ENCODE peak calls at places on chromosomes 3 and 15, in six cellular contexts. H, S, D, O, Z and G are unnamed samples. For H3K4me1, the result is how much of the 10 kb centered on the place peaks cover.

GRCh38 chr3:152159328-152159727 is 109.4 kb upstream of the MBNL1 start:
- DNase-seq in H (no peak), S (no peak), D (no peak), O (no peak), Z (no peak), G (no peak)

GRCh38 chr15:26891448-26891881 is 24.6 kb downstream of the GABRA5 start:
- DNase-seq in H (no peak), S (peak), D (peak), O (peak), Z (peak), G (peak)

GRCh38 chr15:57332326-57332725 is 44.0 kb upstream of the CGNL1 start:
- DNase-seq in H (no peak), S (no peak), D (no peak), O (no peak), Z (no peak), G (no peak)

GRCh38 chr3:46440531-46441294 is 24.0 kb downstream of the LTF start:
- DNase-seq in H (peak), S (no peak), D (no peak), O (peak), Z (no peak), G (no peak)

GRCh38 chr15:73716417-73716816 is 32.2 kb downstream of the CD276 start:
- DNase-seq in H (no peak), S (no peak), D (no peak), O (no peak), Z (peak), G (peak)

GRCh38 chr3:39317571-39318169 is 11.8 kb upstream of the CCR8 start:
- DNase-seq in H (no peak), S (no peak), D (no peak), O (no peak), Z (no peak), G (no peak)

GRCh38 chr3:136604961-136605360 is 147.2 kb downstream of the STAG1 start:
- DNase-seq in H (no peak), S (no peak), D (no peak), O (no peak), Z (no peak), G (no peak)

GRCh38 chr3:127970966-127971592 is 56.0 kb downstream of the KBTBD12 start:
- DNase-seq in H (peak), S (peak), D (no peak), O (peak), Z (no peak), G (peak)

GRCh38 chr3:70702132-70702531 is 389.7 kb upstream of the MDFIC2 start:
- DNase-seq in H (no peak), S (no peak), D (no peak), O (no peak), Z (no peak), G (no peak)

GRCh38 chr3:140128217-140129137 is 193.5 kb downstream of the CLSTN2 start:
- DNase-seq in H (no peak), S (peak), D (no peak), O (peak), Z (peak), G (peak)

GRCh38 chr3:130258532-130258952 is 86.9 kb upstream of the COL6A5 start:
- DNase-seq in H (no peak), S (no peak), D (peak), O (no peak), Z (no peak), G (no peak)

GRCh38 chr15:75172168-75172841 is 29.4 kb upstream of the C15orf39 start:
- DNase-seq in H (no peak), S (no peak), D (no peak), O (no peak), Z (no peak), G (no peak)

GRCh38 chr3:178558637-178559036 is 22.4 kb downstream of the KCNMB2 start:
- DNase-seq in H (no peak), S (no peak), D (no peak), O (peak), Z (no peak), G (no peak)

GRCh38 chr3:126300761-126301481 is 56.3 kb downstream of the KLF15 start:
- DNase-seq in H (no peak), S (no peak), D (no peak), O (peak), Z (peak), G (no peak)

GRCh38 chr15:42577514-42578031 is 2.2 kb downstream of the STARD9 start:
- DNase-seq in H (no peak), S (no peak), D (no peak), O (no peak), Z (no peak), G (no peak)
- H3K4me3 ChIP-seq in H (no peak), S (no peak), D (no peak), O (no peak), Z (peak), G (no peak)

GRCh38 chr3:65479967-65480366 is 558.8 kb downstream of the MAGI1 start:
- DNase-seq in H (no peak), S (no peak), D (no peak), O (no peak), Z (no peak), G (no peak)
- H3K4me1 ChIP-seq in H (under half), S (under half), D (under half), O (half or more), Z (under half), G (under half)

GRCh38 chr3:101847328-101847727 is 2.0 kb upstream of the NFKBIZ start:
- DNase-seq in H (no peak), S (no peak), D (no peak), O (no peak), Z (no peak), G (no peak)

GRCh38 chr3:101848326-101848725 is 988 bp upstream of the NFKBIZ start:
- DNase-seq in H (no peak), S (no peak), D (no peak), O (no peak), Z (no peak), G (no peak)

GRCh38 chr3:101850327-101851048 is 1.2 kb downstream of the NFKBIZ start:
- DNase-seq in H (peak), S (no peak), D (no peak), O (no peak), Z (no peak), G (no peak)

GRCh38 chr3:101849714-101850326 is 506 bp downstream of the NFKBIZ start:
- DNase-seq in H (peak), S (peak), D (peak), O (peak), Z (peak), G (peak)

GRCh38 chr3:101848754-101849713 is at the start of gene NFKBIZ:
- DNase-seq in H (peak), S (peak), D (peak), O (peak), Z (peak), G (peak)
- H3K27ac ChIP-seq in H (peak), S (peak), D (peak), O (peak), Z (peak), G (peak)

GRCh38 chr3:3059637-3060036 is 50.5 kb downstream of the IL5RA start:
- DNase-seq in H (no peak), S (no peak), D (no peak), O (no peak), Z (no peak), G (no peak)

DNA sequence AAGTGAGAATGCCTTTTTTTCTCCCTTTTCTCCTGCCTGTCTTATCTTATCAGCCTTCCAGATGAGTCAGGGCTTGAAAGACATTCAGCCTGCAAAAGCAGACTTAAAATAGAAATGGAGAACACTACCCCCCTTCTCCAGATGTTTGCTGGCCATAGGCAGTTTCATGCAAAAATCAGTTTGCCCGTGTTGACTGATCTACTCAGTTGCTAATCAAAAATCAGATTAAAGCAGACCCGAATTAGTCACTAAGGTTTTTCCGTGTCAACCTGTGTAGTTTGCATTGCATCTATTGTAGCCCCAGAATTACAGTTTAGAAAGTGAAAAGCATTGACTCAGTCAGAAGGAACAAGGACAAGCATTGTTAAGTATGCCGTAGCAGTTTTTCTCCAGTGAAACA is 56.2 kb downstream of the IL5RA start:
- DNase-seq in H (no peak), S (no peak), D (no peak), O (no peak), Z (no peak), G (no peak)
- H3K4me3 ChIP-seq in H (no peak), S (no peak), D (no peak), O (no peak), Z (no peak), G (no peak)

DNA sequence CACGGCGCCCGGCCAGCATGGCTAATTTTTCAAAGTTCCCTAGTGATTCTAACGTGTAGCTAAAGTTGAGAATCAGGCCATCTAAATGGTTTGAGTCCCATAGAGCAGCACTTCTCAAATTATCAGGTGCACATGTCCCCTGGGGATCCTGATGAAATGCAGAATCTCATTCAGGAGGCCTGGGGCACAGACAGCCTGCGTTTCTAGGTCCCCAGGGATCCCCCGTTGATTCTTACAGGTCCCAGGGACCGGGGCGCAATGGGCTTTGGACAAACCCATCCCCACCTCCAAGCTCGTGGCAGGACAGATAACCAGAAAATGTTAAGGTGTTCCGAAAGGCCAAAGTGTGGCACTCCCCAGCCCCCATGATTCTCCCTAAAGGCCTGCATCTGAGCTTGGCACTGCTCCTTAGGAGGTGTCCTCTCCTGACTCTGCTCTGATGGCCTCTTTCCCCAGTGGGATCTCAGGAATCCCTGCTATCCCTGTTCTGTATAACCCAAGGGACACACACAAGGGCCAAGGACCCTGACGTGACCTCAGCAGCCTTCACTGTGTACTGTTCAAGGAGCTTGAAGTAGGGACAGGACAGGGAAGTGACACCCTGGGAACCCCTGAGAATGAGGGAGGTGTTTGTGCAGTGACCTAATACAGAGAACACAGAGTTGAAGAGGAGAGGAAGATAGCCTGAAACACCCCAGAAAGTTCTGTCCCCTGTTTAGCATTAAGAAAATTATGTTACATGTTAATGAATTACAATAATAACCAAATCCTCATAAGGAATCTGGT is 8.0 kb downstream of the LRRK1 start:
- DNase-seq in H (no peak), S (no peak), D (no peak), O (no peak), Z (no peak), G (no peak)
- H3K4me1 ChIP-seq in H (under half), S (under half), D (under half), O (under half), Z (under half), G (under half)

GRCh38 chr3:13496879-13497278 is 16.8 kb downstream of the HDAC11 start:
- DNase-seq in H (no peak), S (no peak), D (no peak), O (no peak), Z (no peak), G (no peak)
- H3K27ac ChIP-seq in H (no peak), S (no peak), D (no peak), O (no peak), Z (no peak), G (no peak)

DNA sequence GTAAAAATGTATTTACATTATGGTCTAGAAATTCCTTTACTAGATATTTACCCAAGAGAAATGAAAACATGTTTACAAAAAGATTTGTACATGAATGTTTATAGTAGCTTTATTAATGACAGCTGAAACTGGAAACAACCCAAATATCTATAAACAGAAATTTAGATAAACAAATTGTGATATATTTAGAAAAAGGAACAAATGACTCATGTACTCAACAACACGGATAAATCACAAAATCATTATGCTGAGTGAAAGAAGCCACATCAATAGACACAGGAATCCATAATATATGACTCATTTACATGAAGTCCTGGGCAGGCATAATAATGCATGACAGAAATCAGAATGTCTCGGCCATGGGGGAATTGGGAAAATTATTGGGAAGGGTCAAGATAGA is 1020.2 kb downstream of the SQOR start:
- DNase-seq in H (no peak), S (no peak), D (no peak), O (no peak), Z (no peak), G (no peak)
- H3K4me3 ChIP-seq in H (no peak), S (no peak), D (no peak), O (no peak), Z (no peak), G (no peak)

DNA sequence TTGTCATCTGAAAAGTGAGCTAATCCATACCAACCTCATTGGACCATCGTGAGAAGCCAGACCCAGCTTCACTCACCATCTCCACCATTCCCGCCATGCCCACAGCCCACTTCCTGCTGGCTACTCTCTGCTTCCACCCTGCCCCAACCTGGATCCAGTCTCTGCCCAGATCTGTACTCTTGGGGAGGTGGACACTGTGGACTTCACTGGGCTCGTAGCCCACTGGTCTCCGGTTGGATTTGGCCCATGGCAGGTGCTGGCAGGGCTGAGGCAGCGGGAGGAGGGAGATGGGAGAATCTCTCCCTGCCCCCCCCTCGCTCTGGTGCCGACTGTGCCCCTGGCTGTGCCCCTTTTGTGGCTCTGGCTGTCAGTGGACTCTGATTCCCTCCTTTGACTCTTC is 193.8 kb downstream of the ABHD5 start:
- DNase-seq in H (no peak), S (no peak), D (no peak), O (no peak), Z (no peak), G (no peak)
- H3K4me1 ChIP-seq in H (under half), S (under half), D (under half), O (under half), Z (under half), G (under half)